ENCODE peak calls at places on chromosomes 7 and 10, in four cellular contexts. E, K, A and I are unnamed samples.

GRCh38 chr7:10888861-10889260 is 84.8 kb upstream of the PHF14 start:
- DNase-seq in A (no peak), K (no peak), E (no peak), I (no peak)

GRCh38 chr10:93436577-93436976 is 45.6 kb downstream of the MYOF start:
- DNase-seq in A (no peak), K (peak; percentile 86), E (peak; percentile 97), I (no peak)

GRCh38 chr10:131732631-131733127 is 168.1 kb upstream of the PPP2R2D start:
- DNase-seq in A (no peak), K (no peak), E (no peak), I (no peak)

GRCh38 chr7:142185069-142185468 is 72.8 kb downstream of the PRSS58 start:
- DNase-seq in K (no peak), A (no peak), E (no peak), I (no peak)

GRCh38 chr10:88954458-88955083 is 2.0 kb upstream of the ACTA2 start:
- DNase-seq in K (no peak), E (no peak), A (no peak), I (no peak)

GRCh38 chr10:103057980-103058568 is 135.0 kb downstream of the NT5C2 start:
- DNase-seq in K (no peak), A (no peak), E (peak; percentile 64), I (no peak)

GRCh38 chr7:43531700-43532099 is 51.2 kb upstream of the STK17A start:
- DNase-seq in A (no peak), E (no peak), K (no peak), I (no peak)

GRCh38 chr10:232878-233277 is 97.6 kb downstream of the ZMYND11 start:
- DNase-seq in K (no peak), A (no peak), E (no peak), I (no peak)

GRCh38 chr7:85125679-85126078 is 61.2 kb downstream of the SEMA3D start:
- DNase-seq in A (no peak), K (peak; percentile 61), E (peak; percentile 20), I (no peak)

GRCh38 chr10:131271966-131272365 is 39.6 kb downstream of the TCERG1L start:
- DNase-seq in A (no peak), E (no peak), K (no peak), I (no peak)

GRCh38 chr7:65454479-65454878 is 80.8 kb downstream of the ZNF92 start:
- DNase-seq in A (no peak), E (no peak), K (no peak), I (no peak)

GRCh38 chr10:96124230-96125141 is 5.6 kb upstream of the ZNF518A start:
- DNase-seq in A (peak; percentile 60), K (peak; percentile 7), E (peak; percentile 36), I (peak; percentile 59)

GRCh38 chr10:48444861-48445841 is 138.7 kb downstream of the MAPK8 start:
- DNase-seq in A (no peak), E (no peak), K (no peak), I (no peak)

GRCh38 chr7:103632972-103633371 is 187.0 kb upstream of the SLC26A5 start:
- DNase-seq in E (peak; percentile 62), A (no peak), K (no peak), I (no peak)

GRCh38 chr7:101817031-101817929 is at the start of gene CUX1:
- DNase-seq in E (no peak), K (no peak), A (peak; percentile 35), I (peak; percentile 33)

GRCh38 chr10:4346257-4346656 is 479.8 kb upstream of the AKR1E2 start:
- DNase-seq in K (no peak), A (no peak), E (no peak), I (no peak)

GRCh38 chr7:95509199-95509598 is 23.5 kb downstream of the ASB4 start:
- DNase-seq in K (no peak), E (peak; percentile 18), A (peak; percentile 36), I (peak; percentile 40)

GRCh38 chr10:71512794-71513379 is 116.2 kb downstream of the CDH23 start:
- DNase-seq in E (no peak), K (no peak), A (no peak), I (no peak)

GRCh38 chr7:128084896-128085608 is 53.8 kb upstream of the LRRC4 start:
- DNase-seq in A (no peak), E (peak; percentile 77), K (peak; percentile 80), I (no peak)

GRCh38 chr10:89837173-89838001 is 136.0 kb downstream of the KIF20B start:
- DNase-seq in E (peak; percentile 8), A (peak; percentile 55), K (no peak), I (no peak)

GRCh38 chr10:6204063-6204340 is 1.3 kb downstream of the PFKFB3 start:
- DNase-seq in K (no peak), A (peak; percentile 54), E (no peak), I (peak; percentile 41)

GRCh38 chr10:89563861-89564478 is 28.6 kb upstream of the SLC16A12 start:
- DNase-seq in A (no peak), K (peak; percentile 37), E (peak; percentile 60), I (peak; percentile 18)

GRCh38 chr10:133442191-133442966 is 11.4 kb upstream of the SCART1 start:
- DNase-seq in A (no peak), K (no peak), E (no peak), I (no peak)

GRCh38 chr10:97572214-97572989 is at the start of gene ANKRD2:
- DNase-seq in A (peak; percentile 88), K (peak; percentile 62), E (peak; percentile 79), I (peak; percentile 77)

GRCh38 chr10:91799580-91799975 is 1.4 kb downstream of the TNKS2 start:
- DNase-seq in A (no peak), E (peak; percentile 43), K (no peak), I (no peak)

GRCh38 chr7:139453673-139454321 is 29.7 kb downstream of the KLRG2 start:
- DNase-seq in A (no peak), E (no peak), K (no peak), I (no peak)

GRCh38 chr7:141975806-141976523 is 2.4 kb upstream of the TAS2R38 start:
- DNase-seq in A (peak; percentile 95), K (no peak), E (no peak), I (peak; percentile 90)

GRCh38 chr7:85031475-85031874 is 155.4 kb downstream of the SEMA3D start:
- DNase-seq in A (no peak), E (no peak), K (no peak), I (no peak)

GRCh38 chr7:21603972-21604749 is 61.3 kb downstream of the DNAH11 start:
- DNase-seq in K (no peak), A (no peak), E (peak; percentile 0), I (no peak)

GRCh38 chr10:19845963-19846362 is 29.7 kb downstream of the PLXDC2 start:
- DNase-seq in E (no peak), A (no peak), K (no peak), I (no peak)

GRCh38 chr10:131926253-131926652 is 25.4 kb downstream of the PPP2R2D start:
- DNase-seq in E (no peak), K (no peak), A (no peak), I (no peak)

GRCh38 chr10:7475046-7475860 is 64.4 kb upstream of the SFMBT2 start:
- DNase-seq in K (no peak), E (no peak), A (peak; percentile 50), I (peak; percentile 60)

GRCh38 chr7:46972205-46972604 is 609.7 kb downstream of the TNS3 start:
- DNase-seq in A (no peak), K (peak; percentile 68), E (peak; percentile 82), I (no peak)

GRCh38 chr7:87797395-87797794 is 78.8 kb downstream of the SLC25A40 start:
- DNase-seq in A (no peak), E (no peak), K (no peak), I (no peak)

GRCh38 chr7:87797798-87798403 is 78.3 kb downstream of the SLC25A40 start:
- DNase-seq in A (no peak), E (peak; percentile 47), K (peak; percentile 14), I (peak; percentile 6)
- TF ChIP-seq CTCF in A (no peak), E (peak; percentile 67), K (peak; percentile 53), I (peak; percentile 60)

GRCh38 chr7:155619634-155620271 is 24.7 kb upstream of the RBM33 start:
- DNase-seq in A (no peak), E (no peak), K (no peak), I (no peak)
- TF ChIP-seq CTCF in A (no peak), E (no peak), K (no peak), I (no peak)

GRCh38 chr7:133853706-133854276 is 273.3 kb upstream of the LRGUK start:
- DNase-seq in K (peak; percentile 80), A (peak; percentile 55), E (peak; percentile 90), I (peak; percentile 34)
- TF ChIP-seq CTCF in K (peak; percentile 32), A (peak; percentile 36), E (peak; percentile 46), I (peak; percentile 47)

GRCh38 chr7:99472561-99473314 is at the start of gene ZNF789:
- DNase-seq in A (peak; percentile 99), K (peak; percentile 96), E (peak; percentile 94), I (peak; percentile 98)
- TF ChIP-seq CTCF in A (no peak), K (no peak), E (no peak), I (no peak)

GRCh38 chr10:114349505-114350211 is 54.6 kb downstream of the AFAP1L2 start:
- DNase-seq in A (no peak), K (no peak), E (no peak), I (no peak)

GRCh38 chr10:114353383-114353782 is 50.9 kb downstream of the AFAP1L2 start:
- DNase-seq in K (no peak), E (no peak), A (no peak), I (no peak)

GRCh38 chr10:114356786-114357588 is 47.3 kb downstream of the AFAP1L2 start:
- DNase-seq in K (peak; percentile 5), A (no peak), E (peak; percentile 70), I (no peak)

GRCh38 chr10:114350751-114351150 is 53.6 kb downstream of the AFAP1L2 start:
- DNase-seq in K (no peak), A (peak; percentile 38), E (no peak), I (no peak)

DNA sequence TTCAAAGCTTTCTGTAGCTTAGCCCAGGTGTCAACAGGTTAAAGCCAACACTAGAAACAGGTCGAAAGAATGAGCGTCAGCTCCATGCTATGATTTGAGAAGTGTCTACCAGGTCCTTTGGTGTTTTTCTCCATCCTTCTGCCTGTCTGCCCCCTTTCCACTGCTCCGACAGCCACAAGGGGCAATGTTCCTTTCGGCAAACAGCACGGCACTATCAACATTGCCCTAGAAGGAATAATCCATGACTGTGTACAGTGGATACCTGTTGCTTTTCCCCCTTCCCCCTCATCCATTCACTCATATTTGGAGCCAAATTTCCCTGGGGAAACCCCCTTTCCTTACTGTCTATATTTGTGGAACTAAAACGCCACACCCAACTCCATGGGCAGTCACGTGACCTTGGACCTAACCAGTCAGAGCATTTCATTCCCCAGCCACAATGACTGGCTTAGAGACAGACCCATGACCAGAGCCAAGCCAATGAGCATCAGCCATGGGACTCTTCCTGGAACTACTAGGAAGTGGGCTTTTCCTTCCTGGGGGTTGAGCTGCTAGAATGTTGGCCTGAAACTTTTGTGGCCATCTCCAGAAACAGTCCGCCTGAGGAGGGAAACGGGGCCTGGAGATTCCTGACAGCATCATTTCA is 51.5 kb downstream of the AFAP1L2 start:
- DNase-seq in A (no peak), K (no peak), E (no peak), I (no peak)
- TF ChIP-seq CTCF in A (no peak), K (no peak), E (no peak), I (no peak)

GRCh38 chr10:99435986-99436633 is 5.7 kb upstream of the GOT1 start:
- DNase-seq in A (no peak), K (peak; percentile 25), E (peak; percentile 59), I (peak; percentile 21)
- TF ChIP-seq CTCF in A (peak; percentile 34), K (peak; percentile 43), E (peak; percentile 66), I (peak; percentile 64)